ENCODE peak calls at places on chromosome 9, in five cellular contexts. I is colonic mucosa, K is NCI-H1092, W is Calu3, S is omental fat pad. Q is an unnamed sample.

GRCh38 chr9:105299190-105299854 is 54.9 kb downstream of the SLC44A1 start:
- DNase-seq in I (peak), K (no peak), W (peak), S (no peak), Q (peak)

GRCh38 chr9:130186839-130187522 is 14.8 kb downstream of the NCS1 start:
- DNase-seq in I (peak), K (no peak), W (peak), S (no peak), Q (peak)

GRCh38 chr9:5089737-5090136 is 95.7 kb downstream of the INSL6 start:
- DNase-seq in I (peak), K (no peak), W (no peak), S (no peak), Q (no peak)

GRCh38 chr9:126363847-126364671 is 37.4 kb downstream of the MVB12B start:
- DNase-seq in I (peak), K (no peak), W (no peak), S (no peak), Q (no peak)

GRCh38 chr9:101341958-101342357 is 42.8 kb downstream of the BAAT start:
- DNase-seq in I (no peak), K (no peak), W (no peak), S (no peak), Q (no peak)

GRCh38 chr9:106717686-106718085 is 145.3 kb upstream of the ZNF462 start:
- DNase-seq in I (no peak), K (no peak), W (peak), S (no peak), Q (peak)

GRCh38 chr9:74960548-74960947 is 7.8 kb upstream of the C9orf40 start:
- DNase-seq in I (no peak), K (no peak), W (no peak), S (no peak), Q (peak)

GRCh38 chr9:5459289-5459829 is 9.0 kb downstream of the CD274 start:
- DNase-seq in I (no peak), K (no peak), W (no peak), S (no peak), Q (peak)

GRCh38 chr9:134324359-134325095 is 1.7 kb upstream of the RXRA start:
- DNase-seq in I (peak), K (no peak), W (no peak), S (no peak), Q (peak)

GRCh38 chr9:93196095-93197055 is 12.4 kb downstream of the WNK2 start:
- DNase-seq in I (peak), K (no peak), W (no peak), S (no peak), Q (no peak)

GRCh38 chr9:125484632-125485282 is 222.3 kb downstream of the MAPKAP1 start:
- DNase-seq in I (no peak), K (no peak), W (no peak), S (no peak), Q (peak)

GRCh38 chr9:75200892-75201470 is 112.7 kb downstream of the OSTF1 start:
- DNase-seq in I (peak), K (peak), W (peak), S (no peak), Q (peak)

GRCh38 chr9:111805841-111806241 is 11.1 kb upstream of the SHOC1 start:
- DNase-seq in I (no peak), K (no peak), W (no peak), S (no peak), Q (peak)

GRCh38 chr9:113520109-113520642 is 56.6 kb downstream of the RGS3 start:
- DNase-seq in I (no peak), K (no peak), W (peak), S (no peak), Q (peak)

GRCh38 chr9:88392549-88392948 is 4.3 kb downstream of the SPIN1 start:
- DNase-seq in I (no peak), K (no peak), W (no peak), S (no peak), Q (no peak)

GRCh38 chr9:2771101-2771500 is 53.8 kb downstream of the KCNV2 start:
- DNase-seq in I (no peak), K (no peak), W (no peak), S (no peak), Q (peak)

GRCh38 chr9:131402738-131403492 is 9.0 kb downstream of the PRRC2B start:
- DNase-seq in I (peak), K (peak), W (peak), S (peak), Q (peak)

GRCh38 chr9:129752915-129753724 is at the start of gene PTGES:
- DNase-seq in I (peak), K (no peak), W (peak), S (peak), Q (peak)

GRCh38 chr9:19116391-19116790 is 10.9 kb downstream of the PLIN2 start:
- DNase-seq in I (no peak), K (no peak), W (no peak), S (no peak), Q (peak)

GRCh38 chr9:137027369-137028012 is 546 bp downstream of the ABCA2 start:
- DNase-seq in I (no peak), K (no peak), W (no peak), S (no peak), Q (no peak)

Q was measured in amniotic epithelial cell.